ENCODE peak calls at places on chromosome 6, in seven cellular contexts. M is OCI-LY7, T is hepatocyte, C is HCT116, B is SK-N-SH, F is MM.1S, K is GM23338. N is an unnamed sample. For H3K9me2, the result is how much of the 10 kb centered on the place peaks cover.

GRCh38 chr6:75196051-75196743 is 9.7 kb downstream of the COL12A1 start:
- DNase-seq in M (no peak), T (no peak), C (no peak), B (no peak), F (no peak), K (no peak), N (peak)

GRCh38 chr6:140462495-140463311 is 1088.3 kb upstream of the CITED2 start:
- DNase-seq in M (no peak), T (peak), C (peak), B (no peak), F (no peak), K (peak), N (peak)

GRCh38 chr6:1137849-1138248 is 174.0 kb upstream of the FOXQ1 start:
- DNase-seq in M (no peak), T (no peak), C (no peak), B (no peak), F (no peak), K (no peak), N (no peak)

GRCh38 chr6:96301781-96302180 is 219.8 kb upstream of the UFL1 start:
- DNase-seq in M (no peak), T (no peak), C (peak), B (no peak), F (no peak), K (no peak), N (no peak)

GRCh38 chr6:135006386-135006914 is 48.2 kb downstream of the HBS1L start:
- DNase-seq in M (no peak), T (no peak), C (no peak), B (no peak), F (no peak), K (no peak), N (peak)

GRCh38 chr6:31651602-31652191 is 764 bp downstream of the BAG6 start:
- DNase-seq in M (no peak), T (peak), C (peak), B (peak), F (peak), K (peak), N (peak)

GRCh38 chr6:13027200-13027599 is 301.1 kb downstream of the TBC1D7 start:
- DNase-seq in M (no peak), T (no peak), C (no peak), B (no peak), F (no peak), K (no peak), N (no peak)

GRCh38 chr6:1136415-1136774 is 175.5 kb upstream of the FOXQ1 start:
- DNase-seq in M (no peak), T (no peak), C (no peak), B (no peak), F (no peak), K (no peak), N (peak)

GRCh38 chr6:98498891-98499290 is 335.5 kb upstream of the POU3F2 start:
- DNase-seq in M (no peak), T (no peak), C (no peak), B (no peak), F (no peak), K (peak), N (no peak)

GRCh38 chr6:37005061-37005810 is at the start of gene FGD2:
- DNase-seq in M (peak), T (no peak), C (no peak), B (no peak), F (no peak), K (no peak), N (no peak)

GRCh38 chr6:119280586-119281163 is 68.9 kb downstream of the MAN1A1 start:
- DNase-seq in M (no peak), T (no peak), C (no peak), B (no peak), F (no peak), K (no peak), N (peak)

GRCh38 chr6:125834347-125834746 is 43.6 kb downstream of the NCOA7 start:
- DNase-seq in M (no peak), T (no peak), C (no peak), B (no peak), F (no peak), K (no peak), N (no peak)

GRCh38 chr6:34196116-34196832 is 40.4 kb upstream of the HMGA1 start:
- DNase-seq in M (peak), T (peak), C (peak), B (peak), F (peak), K (peak), N (peak)

GRCh38 chr6:1080453-1081328 is 231.2 kb upstream of the FOXQ1 start:
- DNase-seq in M (no peak), T (peak), C (no peak), B (no peak), F (no peak), K (no peak), N (no peak)

GRCh38 chr6:52539607-52540006 is 37.3 kb downstream of the TRAM2 start:
- DNase-seq in M (no peak), T (no peak), C (no peak), B (no peak), F (no peak), K (no peak), N (peak)

GRCh38 chr6:16635810-16636602 is 125.3 kb downstream of the ATXN1 start:
- DNase-seq in M (no peak), T (no peak), C (peak), B (no peak), F (peak), K (peak), N (peak)

GRCh38 chr6:108616544-108616943 is 55.8 kb downstream of the FOXO3 start:
- DNase-seq in M (no peak), T (no peak), C (no peak), B (no peak), F (no peak), K (no peak), N (peak)

GRCh38 chr6:143732539-143732938 is 54.8 kb downstream of the PHACTR2 start:
- DNase-seq in M (no peak), T (no peak), C (no peak), B (no peak), F (no peak), K (no peak), N (no peak)

GRCh38 chr6:125421853-125422252 is 120.1 kb upstream of the HDDC2 start:
- DNase-seq in M (no peak), T (peak), C (no peak), B (no peak), F (no peak), K (peak), N (peak)

GRCh38 chr6:44527961-44528644 is 140.6 kb downstream of the CDC5L start:
- DNase-seq in M (no peak), T (no peak), C (no peak), B (no peak), F (no peak), K (no peak), N (no peak)

GRCh38 chr6:97085772-97086171 is 161.2 kb downstream of the KLHL32 start:
- DNase-seq in M (no peak), T (no peak), C (no peak), B (no peak), F (no peak), K (no peak), N (peak)

GRCh38 chr6:4402477-4402976 is 267.2 kb upstream of the ECI2 start:
- DNase-seq in M (no peak), T (no peak), C (no peak), B (no peak), F (no peak), K (no peak), N (peak)

GRCh38 chr6:41917528-41917927 is 3.4 kb downstream of the MED20 start:
- DNase-seq in M (no peak), T (no peak), C (peak), B (no peak), F (no peak), K (no peak), N (peak)

GRCh38 chr6:113684382-113684901 is 172.7 kb upstream of the MARCKS start:
- DNase-seq in M (peak), T (no peak), C (no peak), B (no peak), F (no peak), K (no peak), N (peak)

GRCh38 chr6:117924708-117925107 is 17.6 kb downstream of the SLC35F1 start:
- DNase-seq in M (no peak), T (no peak), C (no peak), B (no peak), F (no peak), K (no peak), N (no peak)

GRCh38 chr6:47655719-47656595 is 42.4 kb upstream of the ADGRF4 start:
- DNase-seq in M (no peak), T (peak), C (peak), B (no peak), F (no peak), K (peak), N (peak)

GRCh38 chr6:10556496-10557391 is 35.6 kb downstream of the GCNT2 start:
- DNase-seq in M (no peak), T (no peak), C (no peak), B (no peak), F (no peak), K (no peak), N (no peak)

GRCh38 chr6:161023316-161023715 is 31.7 kb downstream of the MAP3K4 start:
- DNase-seq in M (no peak), T (no peak), C (no peak), B (no peak), F (no peak), K (no peak), N (peak)

GRCh38 chr6:43093361-43094289 is 17.5 kb downstream of the PTK7 start:
- DNase-seq in M (no peak), T (no peak), C (no peak), B (no peak), F (no peak), K (peak), N (peak)

GRCh38 chr6:10482636-10483257 is 38.4 kb upstream of the GCNT2 start:
- DNase-seq in M (no peak), T (no peak), C (no peak), B (no peak), F (no peak), K (no peak), N (no peak)

GRCh38 chr6:10954590-10955010 is 67.7 kb downstream of the SYCP2L start:
- DNase-seq in M (peak), T (peak), C (peak), B (peak), F (peak), K (peak), N (peak)

GRCh38 chr6:42326248-42326647 is 108.6 kb upstream of the MRPS10 start:
- DNase-seq in M (no peak), T (no peak), C (no peak), B (no peak), F (no peak), K (no peak), N (no peak)

GRCh38 chr6:530425-530824 is 126.5 kb downstream of the HUS1B start:
- DNase-seq in M (peak), T (no peak), C (no peak), B (no peak), F (no peak), K (no peak), N (no peak)

GRCh38 chr6:157172088-157172768 is 151.1 kb downstream of the TMEM242 start:
- DNase-seq in M (no peak), T (no peak), C (no peak), B (no peak), F (no peak), K (no peak), N (no peak)

DNA sequence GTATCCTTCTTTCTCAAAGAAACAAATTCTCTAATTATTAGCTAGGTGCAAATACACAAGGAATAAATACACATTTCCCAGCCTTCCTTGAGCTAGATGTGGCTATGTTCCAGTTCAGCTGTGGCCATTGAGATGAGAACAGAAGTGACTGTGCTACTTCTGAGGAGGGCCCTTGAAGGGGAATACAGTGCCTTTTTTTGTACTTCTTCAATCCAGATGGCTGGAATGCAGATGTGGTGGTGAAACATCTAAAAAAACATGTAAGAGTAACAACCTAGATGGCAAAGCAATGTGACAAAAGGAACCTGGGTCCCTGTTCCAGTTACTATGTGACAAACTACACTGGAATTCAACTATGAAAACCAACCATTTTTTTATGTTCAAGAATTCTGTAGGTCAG is 115.4 kb upstream of the DST start:
- DNase-seq in M (no peak), T (no peak), C (no peak), B (no peak), F (no peak), K (no peak), N (peak)
- H3K27ac ChIP-seq in M (no peak), T (peak), C (peak), B (peak), F (peak), K (no peak), N (peak)

GRCh38 chr6:8057263-8057662 is 6.9 kb downstream of the BLOC1S5 start:
- DNase-seq in M (no peak), T (no peak), C (no peak), B (no peak), F (no peak), K (no peak), N (no peak)

GRCh38 chr6:8059129-8059528 is 5.1 kb downstream of the BLOC1S5 start:
- DNase-seq in M (peak), T (peak), C (no peak), B (peak), F (peak), K (peak), N (peak)

GRCh38 chr6:8057793-8058192 is 6.4 kb downstream of the BLOC1S5 start:
- DNase-seq in M (no peak), T (no peak), C (no peak), B (no peak), F (no peak), K (no peak), N (no peak)

GRCh38 chr6:8061736-8062135 is 2.5 kb downstream of the BLOC1S5 start:
- DNase-seq in M (no peak), T (no peak), C (no peak), B (no peak), F (no peak), K (no peak), N (no peak)

GRCh38 chr6:8060346-8060745 is 3.8 kb downstream of the BLOC1S5 start:
- DNase-seq in M (no peak), T (no peak), C (no peak), B (no peak), F (no peak), K (no peak), N (no peak)
- H3K9me2 ChIP-seq in M (under half), T (under half), C (under half), B (under half), F (under half), K (under half), N (under half)

GRCh38 chr6:53770690-53771320 is 24.0 kb upstream of the LRRC1 start:
- DNase-seq in M (no peak), T (peak), C (no peak), B (no peak), F (no peak), K (no peak), N (peak)
- TF ChIP-seq EZH2phosphoT487 in M (no peak), T (no peak), C (no peak), B (no peak), F (no peak), K (no peak), N (no peak)

DNA sequence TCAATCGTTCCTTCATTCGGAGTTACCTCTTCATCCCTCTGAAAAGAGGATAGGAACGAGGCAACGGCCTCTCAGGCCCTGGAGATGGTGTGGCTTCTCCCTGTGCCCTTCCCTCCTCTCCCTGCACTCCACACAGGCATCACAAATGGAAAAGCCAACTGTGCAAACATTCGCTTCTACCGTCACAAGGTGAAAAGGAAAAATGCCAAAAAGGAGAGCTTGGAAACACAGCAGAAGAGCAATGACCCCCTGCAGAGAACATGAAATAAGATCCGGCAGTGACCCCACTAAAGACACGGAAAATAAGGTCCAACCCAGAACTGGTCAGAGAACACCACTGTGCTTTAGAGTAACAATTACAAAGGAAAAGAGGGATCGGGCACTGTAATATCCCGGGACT is 63.1 kb downstream of the SLC22A23 start:
- DNase-seq in M (no peak), T (no peak), C (no peak), B (no peak), F (no peak), K (no peak), N (no peak)
- H3K27ac ChIP-seq in M (no peak), T (peak), C (no peak), B (no peak), F (no peak), K (no peak), N (no peak)

DNA sequence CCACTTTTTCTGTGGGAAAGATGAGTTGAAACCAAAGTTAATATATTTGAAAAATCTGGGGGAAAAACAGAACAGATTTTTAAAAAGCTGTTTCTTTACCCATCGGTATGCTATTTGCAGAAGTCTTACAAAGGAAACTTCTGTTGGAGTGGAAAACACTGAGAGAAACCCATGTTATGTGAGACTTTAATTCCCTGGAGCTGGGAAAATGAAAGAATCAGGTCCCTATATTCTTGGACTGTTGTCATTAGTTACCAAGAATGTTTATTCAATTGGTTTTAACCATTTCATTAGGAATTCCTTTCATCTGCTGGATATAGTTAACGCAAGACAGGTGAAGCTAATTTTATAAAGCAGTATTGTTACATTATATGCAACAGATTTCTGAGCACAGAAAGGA is 170.2 kb downstream of the MOXD1 start:
- DNase-seq in M (no peak), T (no peak), C (no peak), B (no peak), F (no peak), K (peak), N (no peak)
- H3K9me2 ChIP-seq in M (under half), T (under half), C (under half), B (under half), F (under half), K (under half), N (under half)